ENCODE peak calls at places on chromosome 15, in nine cellular contexts. B, G, J, A, P, C, X, U and Y are unnamed samples.

GRCh38 chr15:93107646-93108045 is 18.6 kb upstream of the RGMA start:
- DNase-seq in B (no peak), G (no peak), J (no peak), A (no peak), P (no peak), C (no peak), X (no peak), U (no peak), Y (no peak)

GRCh38 chr15:44308415-44308814 is 19.9 kb downstream of the GOLM2 start:
- DNase-seq in B (no peak), G (no peak), J (no peak), A (no peak), P (no peak), C (no peak), X (no peak), U (no peak), Y (no peak)

GRCh38 chr15:45091161-45091560 is 22.8 kb downstream of the DUOX2 start:
- DNase-seq in B (no peak), G (no peak), J (no peak), A (no peak), P (no peak), C (peak; percentile 51), X (no peak), U (no peak), Y (no peak)

GRCh38 chr15:39468341-39468740 is 112.5 kb upstream of the THBS1 start:
- DNase-seq in B (no peak), G (no peak), J (no peak), A (no peak), P (no peak), C (no peak), X (no peak), U (no peak), Y (no peak)

GRCh38 chr15:73800662-73801345 is 47.7 kb upstream of the INSYN1 start:
- DNase-seq in B (no peak), G (no peak), J (no peak), A (no peak), P (peak; percentile 30), C (peak; percentile 37), X (no peak), U (peak; percentile 67), Y (no peak)

GRCh38 chr15:41946970-41947369 is 25.4 kb downstream of the EHD4 start:
- DNase-seq in B (no peak), G (no peak), J (no peak), A (no peak), P (no peak), C (no peak), X (no peak), U (no peak), Y (no peak)

GRCh38 chr15:75785771-75786563 is 57.3 kb upstream of the UBE2Q2 start:
- DNase-seq in B (no peak), G (peak; percentile 35), J (peak; percentile 9), A (no peak), P (no peak), C (peak; percentile 44), X (peak; percentile 74), U (no peak), Y (peak; percentile 70)

GRCh38 chr15:58410353-58410752 is 21.4 kb upstream of the LIPC start:
- DNase-seq in B (peak; percentile 2), G (no peak), J (no peak), A (no peak), P (peak; percentile 23), C (no peak), X (no peak), U (peak; percentile 67), Y (no peak)

GRCh38 chr15:55897560-55898336 is 95.7 kb downstream of the NEDD4 start:
- DNase-seq in B (peak; percentile 25), G (peak; percentile 54), J (peak; percentile 56), A (peak; percentile 48), P (peak; percentile 27), C (peak; percentile 65), X (peak; percentile 67), U (peak; percentile 80), Y (no peak)